ENCODE peak calls at places on chromosome 22, in nine cellular contexts. P is SJSA1, H is sigmoid colon, A is left ventricle myocardium inferior, Y is adrenal gland, V is upper lobe of right lung, O is esophagus squamous epithelium, Z is stomach, D is mesendoderm. J is an unnamed sample.

GRCh38 chr22:31346255-31346732 is at the start of gene PATZ1:
- DNase-seq in P (peak; percentile 75), H (peak; percentile 91), A (peak; percentile 64), Y (peak; percentile 82), V (peak; percentile 87), O (peak; percentile 31), Z (peak; percentile 68), D (peak; percentile 92), J (peak; percentile 86)

GRCh38 chr22:23166038-23166831 is 14.1 kb upstream of the BCR start:
- DNase-seq in P (no peak), H (no peak), A (no peak), Y (no peak), V (no peak), O (no peak), Z (no peak), D (no peak), J (no peak)

GRCh38 chr22:44029069-44029468 is 5.0 kb downstream of the PARVB start:
- DNase-seq in P (no peak), H (no peak), A (no peak), Y (no peak), V (no peak), O (no peak), Z (no peak), D (no peak), J (no peak)

GRCh38 chr22:46416537-46417267 is 81.2 kb downstream of the TRMU start:
- DNase-seq in P (no peak), H (no peak), A (no peak), Y (no peak), V (no peak), O (no peak), Z (no peak), D (no peak), J (no peak)

GRCh38 chr22:50211147-50211546 is 10.3 kb downstream of the SELENOO start:
- DNase-seq in P (no peak), H (no peak), A (no peak), Y (no peak), V (no peak), O (no peak), Z (no peak), D (no peak), J (no peak)

GRCh38 chr22:46984751-46985506 is 222.5 kb downstream of the TBC1D22A start:
- DNase-seq in P (peak; percentile 18), H (no peak), A (no peak), Y (no peak), V (no peak), O (no peak), Z (no peak), D (no peak), J (no peak)

GRCh38 chr22:50674606-50675552 is 2.3 kb downstream of the SHANK3 start:
- DNase-seq in P (no peak), H (no peak), A (no peak), Y (no peak), V (peak; percentile 90), O (no peak), Z (peak; percentile 71), D (peak; percentile 89), J (peak; percentile 37)

GRCh38 chr22:45923812-45924211 is 53.1 kb downstream of the WNT7B start:
- DNase-seq in P (no peak), H (no peak), A (no peak), Y (no peak), V (peak; percentile 80), O (no peak), Z (no peak), D (no peak), J (no peak)

GRCh38 chr22:46062971-46063631 is 86.1 kb upstream of the WNT7B start:
- DNase-seq in P (no peak), H (peak; percentile 57), A (peak; percentile 9), Y (no peak), V (peak; percentile 54), O (no peak), Z (peak; percentile 19), D (no peak), J (peak; percentile 40)

GRCh38 chr22:36734171-36735058 is 30.9 kb upstream of the CACNG2 start:
- DNase-seq in P (no peak), H (peak; percentile 54), A (no peak), Y (peak; percentile 55), V (peak; percentile 58), O (no peak), Z (peak; percentile 21), D (peak; percentile 14), J (no peak)

GRCh38 chr22:42754658-42755057 is 34.0 kb upstream of the A4GALT start:
- DNase-seq in P (no peak), H (no peak), A (no peak), Y (peak; percentile 93), V (no peak), O (no peak), Z (peak; percentile 80), D (no peak), J (no peak)

GRCh38 chr22:50180727-50181521 is 4.8 kb upstream of the TRABD start:
- DNase-seq in P (no peak), H (peak; percentile 58), A (no peak), Y (no peak), V (no peak), O (no peak), Z (no peak), D (no peak), J (peak; percentile 36)

GRCh38 chr22:45867118-45867905 is 109.7 kb downstream of the WNT7B start:
- DNase-seq in P (peak; percentile 25), H (peak; percentile 53), A (no peak), Y (peak; percentile 52), V (peak; percentile 70), O (no peak), Z (peak; percentile 23), D (peak; percentile 58), J (no peak)

GRCh38 chr22:23073506-23074229 is 3.3 kb downstream of the GNAZ start:
- DNase-seq in P (no peak), H (peak; percentile 53), A (peak; percentile 11), Y (no peak), V (peak; percentile 39), O (no peak), Z (no peak), D (no peak), J (no peak)

GRCh38 chr22:30159561-30160353 is 79.5 kb downstream of the HORMAD2 start:
- DNase-seq in P (peak; percentile 33), H (no peak), A (no peak), Y (peak; percentile 40), V (no peak), O (no peak), Z (no peak), D (peak; percentile 6), J (no peak)
- H3K27ac ChIP-seq in P (no peak overlapping the region), H (no peak overlapping the region), A (no peak overlapping the region), Y (no peak overlapping the region), V (no peak overlapping the region), O (no peak overlapping the region), Z (no peak overlapping the region), D (no peak overlapping the region), J (no peak overlapping the region)

DNA sequence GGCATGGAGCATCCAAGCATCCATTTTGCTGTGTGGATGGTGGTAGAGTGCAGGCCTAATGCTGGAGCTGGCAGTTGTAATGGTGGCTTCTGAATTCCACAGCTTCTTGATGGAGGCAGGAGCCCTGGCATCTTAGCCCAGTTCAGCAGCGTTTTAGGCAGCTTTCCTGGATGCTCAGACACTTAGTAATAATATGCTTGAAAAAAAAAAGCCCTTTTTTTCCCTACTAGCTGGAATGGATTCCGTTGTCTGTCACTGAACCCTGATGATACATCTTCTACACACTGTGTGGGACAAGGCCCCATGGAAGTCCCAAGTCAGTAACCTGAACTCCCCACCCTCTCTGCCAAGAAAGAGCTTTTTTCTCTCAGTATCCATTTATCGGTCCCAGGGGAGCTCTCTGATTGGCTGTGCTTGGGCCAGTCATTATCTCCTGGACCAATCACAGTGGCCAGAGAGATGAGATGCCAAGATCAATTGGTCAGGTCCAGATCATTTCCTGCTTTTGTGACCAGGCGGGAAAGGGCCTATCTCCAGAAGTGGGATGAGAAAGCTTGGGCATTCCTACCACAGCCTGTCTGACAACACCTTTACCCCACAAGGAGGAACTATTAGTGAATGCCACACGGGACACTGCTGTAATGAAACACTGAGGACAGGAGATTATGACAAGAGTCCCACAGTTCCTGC is 34.3 kb downstream of the MCM5 start:
- DNase-seq in P (no peak), H (no peak), A (no peak), Y (no peak), V (no peak), O (no peak), Z (no peak), D (peak; percentile 45), J (no peak)
- H3K27ac ChIP-seq in P (no peak overlapping the region), H (no peak overlapping the region), A (no peak overlapping the region), Y (no peak overlapping the region), V (no peak overlapping the region), O (no peak overlapping the region), Z (no peak overlapping the region), D (no peak overlapping the region), J (no peak overlapping the region)

GRCh38 chr22:20859615-20860014 is 808 bp downstream of the SNAP29 start:
- DNase-seq in P (no peak), H (no peak), A (no peak), Y (no peak), V (peak; percentile 18), O (no peak), Z (no peak), D (no peak), J (no peak)
- H3K27ac ChIP-seq in P (no peak overlapping the region), H (peak overlapping the region; percentile 90), A (peak overlapping the region; percentile 94), Y (no peak overlapping the region), V (peak overlapping the region; percentile 89), O (peak overlapping the region; percentile 92), Z (peak overlapping the region; percentile 96), D (no peak overlapping the region), J (no peak overlapping the region)

GRCh38 chr22:35649026-35649553 is 844 bp downstream of the APOL6 start:
- DNase-seq in P (peak; percentile 13), H (no peak), A (no peak), Y (no peak), V (no peak), O (no peak), Z (no peak), D (no peak), J (no peak)
- H3K27ac ChIP-seq in P (peak overlapping the region; percentile 83), H (peak overlapping the region; percentile 93), A (peak overlapping the region; percentile 89), Y (peak overlapping the region; percentile 92), V (peak overlapping the region; percentile 97), O (peak overlapping the region; percentile 90), Z (peak overlapping the region; percentile 92), D (no peak overlapping the region), J (peak overlapping the region; percentile 31)

GRCh38 chr22:39905686-39906085 is 4.8 kb downstream of the GRAP2 start:
- DNase-seq in P (no peak), H (no peak), A (no peak), Y (no peak), V (no peak), O (no peak), Z (no peak), D (no peak), J (no peak)
- H3K27ac ChIP-seq in P (no peak overlapping the region), H (no peak overlapping the region), A (no peak overlapping the region), Y (no peak overlapping the region), V (no peak overlapping the region), O (no peak overlapping the region), Z (peak overlapping the region; percentile 9), D (no peak overlapping the region), J (no peak overlapping the region)

GRCh38 chr22:21626073-21626734 is 3.6 kb downstream of the YDJC start:
- DNase-seq in P (no peak), H (no peak), A (no peak), Y (no peak), V (no peak), O (no peak), Z (no peak), D (no peak), J (no peak)
- H3K27ac ChIP-seq in P (no peak overlapping the region), H (no peak overlapping the region), A (no peak overlapping the region), Y (no peak overlapping the region), V (no peak overlapping the region), O (no peak overlapping the region), Z (no peak overlapping the region), D (no peak overlapping the region), J (no peak overlapping the region)

J was measured in ovary.